ENCODE peak calls at places on chromosomes 2 and 18, in eight cellular contexts. E, T, R, L, X, K, M and C are unnamed samples.

GRCh38 chr2:20929721-20930120 is 106.8 kb upstream of the LDAH start:
- DNase-seq in E (no peak), M (no peak), L (no peak), T (no peak), K (no peak), R (no peak), X (no peak), C (no peak)

GRCh38 chr18:32446780-32447179 is 23.9 kb downstream of the GAREM1 start:
- DNase-seq in R (no peak), E (no peak), K (no peak), X (no peak), M (no peak), L (no peak), T (no peak), C (no peak)

GRCh38 chr2:128489580-128490273 is 171.1 kb upstream of the HS6ST1 start:
- DNase-seq in X (no peak), K (peak), T (peak), R (no peak), M (no peak), L (no peak), E (no peak), C (no peak)

GRCh38 chr2:10514743-10515142 is 66.6 kb upstream of the ODC1 start:
- DNase-seq in K (peak), M (no peak), L (peak), T (peak), X (peak), R (peak), E (peak), C (peak)

GRCh38 chr2:150127995-150128394 is 359.5 kb downstream of the RND3 start:
- DNase-seq in K (peak), X (no peak), R (peak), L (no peak), M (no peak), T (peak), E (peak), C (no peak)

GRCh38 chr2:228527481-228527880 is 346.0 kb upstream of the SPHKAP start:
- DNase-seq in M (no peak), R (no peak), X (no peak), K (no peak), L (no peak), E (no peak), T (peak), C (no peak)

GRCh38 chr2:108266218-108266617 is 22.5 kb upstream of the SULT1C2 start:
- DNase-seq in K (no peak), T (no peak), L (no peak), R (no peak), E (no peak), X (peak), M (no peak), C (peak)

GRCh38 chr18:50944245-50944917 is 23.5 kb upstream of the ELAC1 start:
- DNase-seq in X (no peak), K (no peak), R (no peak), L (no peak), E (peak), T (peak), M (no peak), C (no peak)

GRCh38 chr2:235737396-235737795 is 243.6 kb downstream of the AGAP1 start:
- DNase-seq in R (no peak), M (no peak), L (no peak), K (no peak), E (no peak), T (peak), X (no peak), C (no peak)

GRCh38 chr2:96927420-96928171 is 57.7 kb upstream of the SEMA4C start:
- DNase-seq in M (peak), L (peak), K (peak), E (no peak), R (no peak), T (peak), X (no peak), C (no peak)

GRCh38 chr2:1856922-1857321 is 112.6 kb upstream of the PXDN start:
- DNase-seq in K (peak), R (peak), M (no peak), E (peak), L (no peak), X (no peak), T (no peak), C (peak)

GRCh38 chr2:96259497-96259921 is 6.3 kb downstream of the TMEM127 start:
- DNase-seq in K (no peak), M (no peak), X (no peak), R (no peak), T (no peak), E (no peak), L (no peak), C (peak)

GRCh38 chr2:1744151-1744445 is 217 bp downstream of the PXDN start:
- DNase-seq in M (no peak), E (no peak), X (no peak), K (no peak), T (no peak), L (no peak), R (no peak), C (no peak)

GRCh38 chr2:145095641-145096435 is 575.9 kb upstream of the ZEB2 start:
- DNase-seq in L (peak), E (peak), K (peak), M (no peak), X (no peak), T (peak), R (peak), C (no peak)

GRCh38 chr2:128276878-128277675 is 41.6 kb downstream of the HS6ST1 start:
- DNase-seq in X (no peak), T (no peak), E (no peak), K (peak), M (no peak), R (peak), L (no peak), C (no peak)

GRCh38 chr18:48781041-48781989 is 169.4 kb downstream of the SMAD7 start:
- DNase-seq in R (peak), X (no peak), K (peak), L (peak), E (no peak), T (no peak), M (peak), C (no peak)

GRCh38 chr2:173149491-173149890 is 73.8 kb downstream of the MAP3K20 start:
- DNase-seq in E (no peak), X (no peak), T (no peak), M (no peak), K (no peak), R (no peak), L (no peak), C (no peak)

GRCh38 chr18:57898506-57899124 is 95.5 kb upstream of the ATP8B1 start:
- DNase-seq in L (peak), T (peak), M (no peak), R (peak), X (no peak), E (peak), K (peak), C (no peak)

GRCh38 chr2:141271346-141271745 is 859.5 kb downstream of the LRP1B start:
- DNase-seq in E (no peak), K (no peak), M (no peak), L (no peak), X (no peak), T (no peak), R (peak), C (no peak)

GRCh38 chr2:217288472-217289063 is 428.7 kb upstream of the TNP1 start:
- DNase-seq in M (no peak), T (no peak), K (no peak), R (no peak), E (no peak), L (no peak), X (no peak), C (no peak)

GRCh38 chr2:23601301-23601965 is 216.5 kb downstream of the KLHL29 start:
- DNase-seq in M (no peak), L (no peak), R (peak), T (no peak), E (peak), X (no peak), K (peak), C (no peak)

GRCh38 chr2:105454801-105455485 is 56.1 kb upstream of the FHL2 start:
- DNase-seq in X (peak), K (peak), E (peak), L (peak), M (no peak), T (peak), R (peak), C (peak)

GRCh38 chr2:220857371-220857770 is 714.7 kb downstream of the EPHA4 start:
- DNase-seq in T (no peak), E (no peak), L (no peak), K (no peak), X (no peak), M (no peak), R (no peak), C (no peak)